ENCODE peak calls at places on chromosomes 4 and X, in four cellular contexts. V, W, R and O are unnamed samples.

GRCh38 chr4:33996075-33996718 is 2248.1 kb downstream of the ARAP2 start:
- DNase-seq in V (no peak), W (no peak), R (no peak), O (no peak)

GRCh38 chr4:6104541-6105130 is 86.4 kb upstream of the C4orf50 start:
- DNase-seq in V (no peak), W (no peak), R (no peak), O (no peak)

GRCh38 chrX:116499780-116500179 is 37.0 kb upstream of the CT83 start:
- DNase-seq in V (no peak), W (no peak), R (peak), O (no peak)

GRCh38 chr4:99763635-99764101 is 53.0 kb upstream of the DAPP1 start:
- DNase-seq in V (no peak), W (peak), R (peak), O (peak)

GRCh38 chrX:68428431-68428830 is 4.9 kb downstream of the OPHN1 start:
- DNase-seq in V (no peak), W (no peak), R (no peak), O (no peak)

GRCh38 chr4:38292529-38292928 is 332.3 kb downstream of the PTTG2 start:
- DNase-seq in V (no peak), W (no peak), R (no peak), O (no peak)

GRCh38 chr4:25913056-25913850 is 767 bp upstream of the SMIM20 start:
- DNase-seq in V (peak), W (peak), R (no peak), O (no peak)

GRCh38 chr4:82865592-82865991 is 25.4 kb downstream of the SEC31A start:
- DNase-seq in V (no peak), W (no peak), R (peak), O (no peak)

GRCh38 chr4:147707892-147708672 is 23.8 kb upstream of the ARHGAP10 start:
- DNase-seq in V (no peak), W (peak), R (peak), O (no peak)

GRCh38 chr4:81257021-81257420 is 42.0 kb upstream of the PRKG2 start:
- DNase-seq in V (no peak), W (no peak), R (no peak), O (no peak)

GRCh38 chr4:26822546-26822945 is 38.1 kb upstream of the STIM2 start:
- DNase-seq in V (no peak), W (no peak), R (no peak), O (no peak)

GRCh38 chrX:9947395-9947794 is 19.8 kb upstream of the CLDN34 start:
- DNase-seq in V (no peak), W (no peak), R (no peak), O (no peak)

GRCh38 chr4:185096032-185096653 is 46.9 kb upstream of the SLC25A4 start:
- DNase-seq in V (no peak), W (no peak), R (peak), O (no peak)

GRCh38 chrX:150365953-150366911 is 3.1 kb downstream of the MAMLD1 start:
- DNase-seq in V (peak), W (peak), R (peak), O (no peak)

GRCh38 chr4:26178874-26179273 is 141.9 kb upstream of the RBPJ start:
- DNase-seq in V (peak), W (peak), R (no peak), O (no peak)

GRCh38 chrX:95383778-95384177 is 1300.9 kb upstream of the DIAPH2 start:
- DNase-seq in V (no peak), W (no peak), R (no peak), O (no peak)

GRCh38 chr4:85828295-85828910 is 353.5 kb downstream of the ARHGAP24 start:
- DNase-seq in V (no peak), W (no peak), R (no peak), O (no peak)

GRCh38 chrX:104335765-104336164 is 81.0 kb upstream of the ESX1 start:
- DNase-seq in V (no peak), W (no peak), R (peak), O (no peak)

GRCh38 chr4:74777531-74777930 is 16.8 kb downstream of the BTC start:
- DNase-seq in V (no peak), W (no peak), R (no peak), O (no peak)

GRCh38 chrX:11437642-11438379 is 144.6 kb downstream of the AMELX start:
- DNase-seq in V (peak), W (peak), R (no peak), O (no peak)

GRCh38 chrX:23952984-23953907 is 45.4 kb downstream of the CXorf58 start:
- DNase-seq in V (no peak), W (no peak), R (peak), O (peak)

GRCh38 chr4:44017422-44017739 is 431.2 kb downstream of the KCTD8 start:
- DNase-seq in V (no peak), W (no peak), R (no peak), O (no peak)

GRCh38 chr4:26321326-26322276 is 787 bp downstream of the RBPJ start:
- DNase-seq in V (peak), W (peak), R (peak), O (no peak)

GRCh38 chr4:14771504-14772175 is 230.6 kb upstream of the CPEB2 start:
- DNase-seq in V (no peak), W (no peak), R (no peak), O (no peak)

GRCh38 chr4:159722052-159722451 is 619.2 kb downstream of the RAPGEF2 start:
- DNase-seq in V (no peak), W (no peak), R (no peak), O (no peak)

GRCh38 chrX:129678176-129678880 is 23.6 kb upstream of the APLN start:
- DNase-seq in V (peak), W (peak), R (peak), O (peak)

GRCh38 chr4:173651651-173652282 is 121.7 kb upstream of the HAND2 start:
- DNase-seq in V (no peak), W (no peak), R (no peak), O (no peak)

GRCh38 chr4:78336093-78336943 is 215.3 kb upstream of the ANXA3 start:
- DNase-seq in V (no peak), W (peak), R (no peak), O (no peak)

GRCh38 chrX:18360867-18361266 is 6.4 kb upstream of the SCML2 start:
- DNase-seq in V (no peak), W (no peak), R (no peak), O (no peak)

GRCh38 chr4:11505225-11505971 is 76.7 kb upstream of the HS3ST1 start:
- DNase-seq in V (no peak), W (no peak), R (peak), O (no peak)

GRCh38 chr4:1711055-1711905 is 839 bp downstream of the SLBP start:
- DNase-seq in V (peak), W (peak), R (peak), O (no peak)

GRCh38 chrX:78514852-78515251 is 144.3 kb downstream of the RTL3 start:
- DNase-seq in V (no peak), W (no peak), R (no peak), O (no peak)

GRCh38 chr4:23857353-23857752 is 32.5 kb downstream of the PPARGC1A start:
- DNase-seq in V (no peak), W (no peak), R (no peak), O (no peak)

GRCh38 chr4:111216791-111217190 is 593.9 kb upstream of the PITX2 start:
- DNase-seq in V (no peak), W (no peak), R (no peak), O (no peak)

GRCh38 chrX:153312842-153313241 is 8.7 kb downstream of the PNMA6F start:
- DNase-seq in V (no peak), W (no peak), R (no peak), O (no peak)

GRCh38 chrX:63930140-63930539 is 145.1 kb upstream of the ARHGEF9 start:
- DNase-seq in V (no peak), W (no peak), R (peak), O (no peak)